ENCODE peak calls at places on chromosomes 13 and 19, in six cellular contexts. O, H, S, B, C and J are unnamed samples.

GRCh38 chr13:32056316-32056715 is 24.7 kb downstream of the FRY start:
- DNase-seq in O (no peak), H (no peak), S (no peak), B (no peak), C (no peak), J (no peak)

GRCh38 chr19:43504426-43505185 is at the start of gene PHLDB3:
- DNase-seq in O (no peak), H (no peak), S (no peak), B (peak; percentile 29), C (no peak), J (peak; percentile 71)

GRCh38 chr19:44855606-44856005 is 9.5 kb downstream of the NECTIN2 start:
- DNase-seq in O (no peak), H (no peak), S (no peak), B (no peak), C (no peak), J (no peak)

GRCh38 chr13:49690990-49691886 is at the start of gene EBPL:
- DNase-seq in O (peak; percentile 81), H (peak; percentile 92), S (peak; percentile 75), B (peak; percentile 92), C (peak; percentile 90), J (peak; percentile 98)

GRCh38 chr19:33390120-33390907 is 16.8 kb downstream of the CEBPG start:
- DNase-seq in O (no peak), H (no peak), S (no peak), B (no peak), C (peak; percentile 68), J (peak; percentile 75)

GRCh38 chr19:13120817-13121216 is 2.8 kb downstream of the NACC1 start:
- DNase-seq in O (no peak), H (no peak), S (no peak), B (no peak), C (peak; percentile 73), J (no peak)

GRCh38 chr19:2495651-2496316 is 19.9 kb downstream of the GADD45B start:
- DNase-seq in O (no peak), H (no peak), S (no peak), B (no peak), C (no peak), J (no peak)

GRCh38 chr13:54241719-54242118 is 1213.1 kb downstream of the OLFM4 start:
- DNase-seq in O (no peak), H (no peak), S (no peak), B (peak; percentile 26), C (no peak), J (no peak)

GRCh38 chr13:63864171-63864902 is 2448.7 kb upstream of the PCDH20 start:
- DNase-seq in O (no peak), H (no peak), S (no peak), B (no peak), C (peak; percentile 33), J (no peak)

GRCh38 chr13:64453831-64454230 is 2776.3 kb downstream of the PCDH9 start:
- DNase-seq in O (no peak), H (no peak), S (no peak), B (peak; percentile 30), C (no peak), J (no peak)

GRCh38 chr13:103325675-103326074 is 259.5 kb upstream of the SLC10A2 start:
- DNase-seq in O (no peak), H (no peak), S (no peak), B (no peak), C (no peak), J (no peak)

GRCh38 chr13:113819341-113819730 is 44.5 kb downstream of the GAS6 start:
- DNase-seq in O (no peak), H (no peak), S (no peak), B (no peak), C (no peak), J (no peak)

GRCh38 chr13:75481176-75482069 is 546 bp downstream of the TBC1D4 start:
- DNase-seq in O (no peak), H (peak; percentile 39), S (peak; percentile 17), B (peak; percentile 72), C (no peak), J (peak; percentile 75)